ENCODE peak calls at places on chromosomes 1 and 21, in six cellular contexts. A is mammary epithelial cell, U is ovary, F is Panc1, M is uterus, Q is heart left ventricle. G is an unnamed sample. For H3K4me1, the result is how much of the 10 kb centered on the place peaks cover.

GRCh38 chr1:242890211-242890741 is 364.8 kb downstream of the CEP170 start:
- DNase-seq in A (peak), U (no peak), F (no peak), M (no peak), Q (peak), G (no peak)

GRCh38 chr1:165648919-165649572 is 18.0 kb downstream of the MGST3 start:
- DNase-seq in A (no peak), U (no peak), F (no peak), M (no peak), Q (no peak), G (no peak)

GRCh38 chr1:236575523-236575922 is 28.8 kb downstream of the HEATR1 start:
- DNase-seq in A (no peak), U (no peak), F (no peak), M (no peak), Q (no peak), G (no peak)

GRCh38 chr1:72362538-72362937 is 80.2 kb upstream of the NEGR1 start:
- DNase-seq in A (no peak), U (no peak), F (no peak), M (no peak), Q (no peak), G (no peak)

GRCh38 chr1:91847851-91848250 is 38.1 kb downstream of the TGFBR3 start:
- DNase-seq in A (no peak), U (no peak), F (no peak), M (no peak), Q (no peak), G (no peak)

GRCh38 chr1:209513226-209513625 is 70.3 kb upstream of the CAMK1G start:
- DNase-seq in A (peak), U (no peak), F (peak), M (no peak), Q (no peak), G (no peak)

GRCh38 chr1:84698718-84699117 is 8.5 kb upstream of the SSX2IP start:
- DNase-seq in A (peak), U (no peak), F (peak), M (no peak), Q (no peak), G (no peak)

GRCh38 chr1:59484090-59484489 is 187.2 kb downstream of the FGGY start:
- DNase-seq in A (peak), U (no peak), F (peak), M (peak), Q (no peak), G (no peak)

GRCh38 chr1:58325797-58326196 is 220.7 kb downstream of the OMA1 start:
- DNase-seq in A (no peak), U (no peak), F (no peak), M (no peak), Q (no peak), G (no peak)

GRCh38 chr1:147516157-147516917 is 25.0 kb upstream of the BCL9 start:
- DNase-seq in A (no peak), U (no peak), F (no peak), M (no peak), Q (no peak), G (no peak)

GRCh38 chr1:51294566-51295184 is 35.7 kb downstream of the TTC39A start:
- DNase-seq in A (no peak), U (no peak), F (no peak), M (no peak), Q (no peak), G (no peak)

GRCh38 chr1:234998174-234998741 is 130.4 kb downstream of the TOMM20 start:
- DNase-seq in A (peak), U (no peak), F (peak), M (peak), Q (peak), G (no peak)

GRCh38 chr1:168636642-168637111 is 60.3 kb downstream of the XCL1 start:
- DNase-seq in A (peak), U (no peak), F (no peak), M (no peak), Q (peak), G (peak)

GRCh38 chr21:14482165-14482564 is 64.0 kb downstream of the SAMSN1 start:
- DNase-seq in A (no peak), U (no peak), F (no peak), M (no peak), Q (peak), G (no peak)

GRCh38 chr1:87968259-87968955 is 639.7 kb downstream of the LMO4 start:
- DNase-seq in A (no peak), U (no peak), F (no peak), M (peak), Q (peak), G (peak)

GRCh38 chr1:169608231-169608630 is 21.7 kb downstream of the SELP start:
- DNase-seq in A (no peak), U (no peak), F (no peak), M (no peak), Q (no peak), G (no peak)

GRCh38 chr1:72547412-72547811 is 265.1 kb upstream of the NEGR1 start:
- DNase-seq in A (no peak), U (no peak), F (no peak), M (no peak), Q (no peak), G (no peak)

GRCh38 chr1:221712776-221713431 is 29.0 kb downstream of the DUSP10 start:
- DNase-seq in A (no peak), U (no peak), F (no peak), M (no peak), Q (no peak), G (no peak)

GRCh38 chr1:198922638-198923430 is 284.0 kb downstream of the PTPRC start:
- DNase-seq in A (no peak), U (no peak), F (no peak), M (no peak), Q (no peak), G (no peak)

GRCh38 chr1:28329395-28330153 is 734 bp downstream of the MED18 start:
- DNase-seq in A (no peak), U (peak), F (no peak), M (peak), Q (peak), G (no peak)

GRCh38 chr1:91674107-91674506 is 173.5 kb downstream of the CDC7 start:
- DNase-seq in A (no peak), U (no peak), F (no peak), M (no peak), Q (no peak), G (no peak)

GRCh38 chr1:10074855-10075418 is 42.2 kb downstream of the UBE4B start:
- DNase-seq in A (peak), U (no peak), F (no peak), M (peak), Q (no peak), G (no peak)

GRCh38 chr1:15523104-15523921 is 702 bp downstream of the CASP9 start:
- DNase-seq in A (no peak), U (peak), F (no peak), M (peak), Q (no peak), G (no peak)

GRCh38 chr1:64403331-64403730 is 66.6 kb upstream of the CACHD1 start:
- DNase-seq in A (no peak), U (no peak), F (no peak), M (no peak), Q (no peak), G (no peak)

GRCh38 chr1:19374402-19374801 is 62.3 kb downstream of the SLC66A1 start:
- DNase-seq in A (no peak), U (no peak), F (no peak), M (no peak), Q (no peak), G (no peak)

GRCh38 chr1:8015809-8016165 is 10.3 kb downstream of the ERRFI1 start:
- DNase-seq in A (no peak), U (no peak), F (no peak), M (peak), Q (no peak), G (no peak)
- H3K4me1 ChIP-seq in A (half or more), U (under half), F (half or more), M (under half), Q (under half), G (half or more)

DNA sequence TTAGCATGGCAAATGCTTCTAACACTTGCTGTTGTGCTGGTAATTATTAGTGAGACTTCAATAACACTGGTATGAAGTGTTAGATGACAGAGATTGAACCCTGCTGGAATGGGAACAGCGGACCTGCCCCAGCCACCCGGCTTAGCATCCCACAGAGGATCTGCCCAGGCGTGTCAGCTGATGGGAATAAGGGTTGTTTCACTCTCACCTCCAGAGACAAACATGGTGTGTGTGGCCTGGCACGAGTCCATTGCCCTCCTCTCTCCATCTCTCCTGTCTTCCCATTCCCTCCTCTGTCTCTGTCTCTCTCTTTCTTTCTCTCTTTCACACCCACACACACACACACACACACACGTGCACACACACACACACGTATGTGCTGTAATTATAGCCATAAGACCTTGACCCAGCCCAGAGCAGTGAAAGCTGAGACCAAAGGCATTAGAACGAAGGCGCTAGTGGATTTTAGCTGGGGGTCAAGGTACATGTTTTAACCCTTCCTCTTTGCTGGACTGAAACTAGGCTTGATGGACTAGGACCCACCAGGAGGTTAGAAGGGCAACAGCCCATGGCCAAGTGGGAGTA is 200.2 kb downstream of the HIVEP3 start:
- DNase-seq in A (peak), U (no peak), F (no peak), M (no peak), Q (no peak), G (no peak)
- H3K4me1 ChIP-seq in A (under half), U (under half), F (under half), M (under half), Q (under half), G (under half)

DNA sequence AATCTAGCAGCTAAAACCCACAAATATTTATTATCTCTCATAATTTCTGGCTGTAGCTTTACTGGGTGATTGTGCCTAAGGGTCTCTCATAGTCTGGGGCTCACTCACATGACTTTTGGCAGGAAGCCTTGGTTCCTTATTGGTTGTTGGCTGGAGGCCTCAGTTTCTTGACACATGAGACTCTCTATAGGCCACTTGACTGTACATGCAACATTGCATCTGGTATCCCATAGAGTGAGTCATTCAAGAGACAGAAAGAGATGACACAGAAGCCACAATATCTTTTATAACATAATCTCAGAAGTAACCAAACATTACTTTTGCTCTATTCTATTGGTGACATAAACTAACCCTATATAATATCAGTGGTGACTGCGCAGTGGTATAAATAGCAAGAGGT is 128.5 kb upstream of the HNRNPU start:
- DNase-seq in A (peak), U (no peak), F (no peak), M (no peak), Q (no peak), G (no peak)
- H3K4me1 ChIP-seq in A (under half), U (under half), F (under half), M (under half), Q (under half), G (under half)

GRCh38 chr1:153945131-153945794 is 1.3 kb downstream of the DENND4B start:
- DNase-seq in A (peak), U (peak), F (no peak), M (no peak), Q (peak), G (no peak)
- H3K4me1 ChIP-seq in A (under half), U (under half), F (under half), M (under half), Q (under half), G (under half)

GRCh38 chr1:41672173-41672572 is 187.7 kb upstream of the EDN2 start:
- DNase-seq in A (peak), U (no peak), F (no peak), M (no peak), Q (no peak), G (no peak)
- H3K4me1 ChIP-seq in A (under half), U (under half), F (under half), M (under half), Q (under half), G (under half)

DNA sequence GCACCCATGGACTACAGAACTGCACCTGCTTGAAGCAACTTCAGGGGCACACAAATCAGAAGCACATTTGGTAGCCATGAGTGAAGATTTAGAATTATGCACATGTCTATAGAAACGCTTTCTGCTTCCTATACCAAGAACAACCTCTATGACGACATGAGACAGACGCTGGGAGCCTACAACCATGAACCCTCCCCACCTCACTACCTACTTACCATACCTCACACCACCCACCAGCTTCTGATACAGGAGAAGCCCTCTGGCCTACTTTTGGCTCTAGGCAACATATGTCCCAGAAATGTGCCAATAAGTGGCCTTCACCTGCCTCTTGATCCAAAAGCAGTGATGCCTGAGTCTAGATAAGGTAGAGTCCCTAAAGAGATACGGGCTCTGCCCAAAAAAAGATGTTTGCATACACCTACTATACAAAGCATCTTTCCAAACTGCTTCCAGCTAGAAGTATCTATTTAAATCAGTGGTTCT is 58.5 kb downstream of the SLC45A1 start:
- DNase-seq in A (no peak), U (no peak), F (no peak), M (peak), Q (no peak), G (no peak)
- H3K4me1 ChIP-seq in A (under half), U (under half), F (half or more), M (under half), Q (under half), G (half or more)

GRCh38 chr1:32992489-32993214 is 28.0 kb upstream of the RNF19B start:
- DNase-seq in A (peak), U (no peak), F (no peak), M (peak), Q (peak), G (peak)
- H3K4me1 ChIP-seq in A (half or more), U (under half), F (under half), M (under half), Q (under half), G (under half)

DNA sequence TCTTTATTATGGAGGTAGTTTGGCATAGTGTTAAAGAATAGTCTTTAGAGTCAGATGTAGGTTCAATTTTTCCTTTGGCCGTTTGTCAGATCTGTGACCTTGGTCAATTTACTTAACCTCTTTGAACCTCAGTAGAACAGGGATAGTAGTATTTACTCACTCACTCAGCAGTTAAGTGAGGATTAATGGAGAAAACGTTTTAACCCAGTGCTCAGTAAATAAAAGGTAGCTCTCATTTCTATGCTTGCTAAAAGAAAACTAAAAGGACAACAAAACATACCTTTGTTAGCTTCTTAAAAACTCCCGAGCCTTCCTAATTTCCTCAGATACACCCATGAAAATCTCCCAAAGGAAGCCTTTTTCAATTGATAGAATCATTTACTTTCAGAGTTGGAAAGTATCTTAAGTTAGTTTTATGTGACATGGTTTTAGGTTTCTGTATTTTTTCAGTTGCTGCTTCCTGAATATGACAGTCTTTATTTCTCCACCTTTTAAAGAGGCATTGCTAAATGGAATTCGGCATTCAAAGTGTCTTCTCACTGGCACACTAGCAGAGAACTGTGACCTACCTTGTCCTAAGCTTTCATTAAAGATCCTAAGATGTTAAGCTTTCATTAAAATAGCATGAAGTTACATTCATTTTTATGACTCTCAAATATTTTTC is 7.8 kb downstream of the ABCD3 start:
- DNase-seq in A (no peak), U (no peak), F (no peak), M (no peak), Q (no peak), G (no peak)
- H3K4me1 ChIP-seq in A (under half), U (under half), F (under half), M (under half), Q (under half), G (under half)

G was measured in thoracic aorta.